ENCODE peak calls at places on chromosomes 12 and 14, in six cellular contexts. N is mesenchymal stem cell, X is neuronal stem cell, H is H9, G is IMR-90, O is mesendoderm. C is an unnamed sample.

GRCh38 chr14:39267592-39268112 is 33.9 kb downstream of the MIA2 start:
- DNase-seq in H (no peak), O (peak), N (no peak), G (no peak), X (no peak), C (peak)

GRCh38 chr12:25151476-25151875 is 43.5 kb downstream of the DNAI7 start:
- DNase-seq in G (peak), N (peak), O (peak), X (no peak), H (peak), C (peak)

GRCh38 chr12:45369065-45369464 is 153.2 kb downstream of the ANO6 start:
- DNase-seq in X (no peak), G (peak), O (no peak), H (no peak), N (peak), C (peak)

GRCh38 chr14:83463500-83464098 is 1929.9 kb upstream of the SEL1L start:
- DNase-seq in X (peak), O (peak), G (peak), N (peak), H (peak), C (peak)

GRCh38 chr14:64771161-64771560 is 66.9 kb downstream of the PLEKHG3 start:
- DNase-seq in N (no peak), G (no peak), O (no peak), X (no peak), H (no peak), C (no peak)

GRCh38 chr14:103847954-103848719 is 762 bp upstream of the PPP1R13B start:
- DNase-seq in G (no peak), X (no peak), N (peak), O (no peak), H (peak), C (peak)

GRCh38 chr12:65740873-65741600 is 83.2 kb upstream of the HMGA2 start:
- DNase-seq in O (peak), X (peak), G (peak), H (peak), N (peak), C (peak)

GRCh38 chr14:101290681-101291080 is 270.6 kb upstream of the DIO3 start:
- DNase-seq in X (no peak), O (no peak), N (no peak), G (no peak), H (no peak), C (no peak)

GRCh38 chr12:8662592-8662991 is at the start of gene MFAP5:
- DNase-seq in N (no peak), X (no peak), G (peak), H (no peak), O (peak), C (peak)

DNA sequence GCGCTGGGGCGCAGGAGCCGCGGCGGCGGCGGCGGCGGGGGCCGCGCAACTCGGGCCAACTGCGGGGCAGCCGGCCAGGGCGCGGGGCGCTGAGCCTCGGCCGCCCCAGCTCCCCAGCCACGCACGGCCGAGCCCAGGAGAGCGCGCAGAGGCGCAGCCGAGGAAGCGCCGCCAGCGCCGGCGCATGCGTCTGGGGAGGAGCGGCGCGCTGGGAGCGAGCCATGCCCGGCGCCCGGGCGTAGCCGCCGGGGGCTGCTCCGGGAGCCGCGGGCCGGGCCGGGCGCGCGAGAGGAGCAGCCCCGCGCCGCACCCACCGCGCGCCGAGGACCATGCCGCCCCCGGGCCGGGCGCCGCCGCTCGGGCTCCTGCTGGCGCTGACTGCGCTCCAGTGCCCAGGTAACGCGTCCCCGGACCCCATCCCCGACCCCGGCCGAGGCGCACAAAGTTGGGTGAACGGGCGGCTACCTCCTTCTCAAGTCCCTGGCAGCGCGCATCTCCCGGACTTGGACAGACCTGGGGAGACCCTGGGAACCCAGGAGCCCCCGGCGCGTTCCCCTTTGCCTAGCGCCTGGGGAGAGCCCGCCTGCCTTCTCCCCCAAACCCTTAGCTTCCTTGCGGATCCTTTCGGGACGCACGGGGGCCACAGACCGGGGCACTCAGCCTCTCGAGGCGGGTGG is 121.4 kb downstream of the AACS start:
- DNase-seq in N (peak), X (no peak), H (no peak), G (no peak), O (no peak), C (peak)
- H3K9ac ChIP-seq in N (no peak), X (peak), H (no peak), G (no peak), O (peak), C (no peak)

GRCh38 chr14:32560213-32560857 is 231.2 kb downstream of the AKAP6 start:
- DNase-seq in N (peak), H (peak), X (peak), O (peak), G (peak), C (peak)

GRCh38 chr14:32564591-32564990 is 235.5 kb downstream of the AKAP6 start:
- DNase-seq in X (no peak), N (peak), O (no peak), G (peak), H (no peak), C (no peak)

GRCh38 chr14:32559048-32559447 is 229.9 kb downstream of the AKAP6 start:
- DNase-seq in H (no peak), O (no peak), G (peak), N (no peak), X (no peak), C (peak)

GRCh38 chr14:32561520-32561919 is 232.4 kb downstream of the AKAP6 start:
- DNase-seq in N (peak), O (peak), X (no peak), G (peak), H (no peak), C (peak)

GRCh38 chr14:32559595-32559994 is 230.5 kb downstream of the AKAP6 start:
- DNase-seq in G (no peak), N (peak), H (no peak), O (no peak), X (no peak), C (no peak)
- H3K27ac ChIP-seq in G (no peak), N (no peak), H (no peak), O (no peak), X (no peak), C (no peak)

GRCh38 chr14:46198676-46199075 is 452.9 kb downstream of the RPL10L start:
- DNase-seq in O (no peak), H (no peak), G (no peak), X (no peak), N (no peak), C (no peak)
- H2AK5ac ChIP-seq in O (no peak), H (no peak), G (no peak), X (no peak), N (no peak), C (no peak)

GRCh38 chr12:31118347-31118830 is 44.7 kb downstream of the DDX11 start:
- DNase-seq in H (peak), N (no peak), O (peak), G (no peak), X (peak), C (no peak)
- H3K9ac ChIP-seq in H (no peak), N (no peak), O (peak), G (no peak), X (no peak), C (no peak)

C was measured in trophoblast cell.